ENCODE peak calls at places on chromosomes 11 and 22, in six cellular contexts. One of them, this sample, is unnamed.

GRCh38 chr11:14119357-14119756 is 156.8 kb downstream of the SPON1 start:
- DNase-seq in IMR-90: no peak
- DNase-seq in H1: no peak
- DNase-seq in neuronal stem cell: no peak
- DNase-seq in mesendoderm: no peak
- DNase-seq in trophoblast cell: no peak
- DNase-seq in this sample: no peak

GRCh38 chr11:96827164-96827563 is 437.4 kb downstream of the JRKL start:
- DNase-seq in trophoblast cell: no peak
- DNase-seq in H1: no peak
- DNase-seq in IMR-90: peak; percentile 0
- DNase-seq in mesendoderm: peak; percentile 61
- DNase-seq in neuronal stem cell: peak; percentile 11
- DNase-seq in this sample: peak; percentile 53

GRCh38 chr11:119839504-119840133 is 110.6 kb upstream of the NECTIN1 start:
- DNase-seq in H1: no peak
- DNase-seq in mesendoderm: no peak
- DNase-seq in neuronal stem cell: no peak
- DNase-seq in IMR-90: no peak
- DNase-seq in trophoblast cell: no peak
- DNase-seq in this sample: no peak

GRCh38 chr11:131290111-131290510 is 80.3 kb upstream of the NTM start:
- DNase-seq in neuronal stem cell: no peak
- DNase-seq in H1: no peak
- DNase-seq in IMR-90: no peak
- DNase-seq in trophoblast cell: no peak
- DNase-seq in mesendoderm: peak; percentile 33
- DNase-seq in this sample: no peak

GRCh38 chr22:23786261-23786710 is 480 bp upstream of the SMARCB1 start:
- DNase-seq in trophoblast cell: no peak
- DNase-seq in neuronal stem cell: no peak
- DNase-seq in mesendoderm: no peak
- DNase-seq in IMR-90: no peak
- DNase-seq in H1: peak; percentile 57
- DNase-seq in this sample: no peak

GRCh38 chr22:38572065-38572464 is 2.1 kb upstream of the DMC1 start:
- DNase-seq in mesendoderm: peak; percentile 36
- DNase-seq in trophoblast cell: peak; percentile 32
- DNase-seq in neuronal stem cell: peak; percentile 17
- DNase-seq in IMR-90: peak; percentile 62
- DNase-seq in H1: peak; percentile 41
- DNase-seq in this sample: peak; percentile 57

GRCh38 chr11:82899191-82899820 is 924 bp downstream of the PRCP start:
- DNase-seq in H1: no peak
- DNase-seq in neuronal stem cell: no peak
- DNase-seq in IMR-90: no peak
- DNase-seq in trophoblast cell: no peak
- DNase-seq in mesendoderm: peak; percentile 28
- DNase-seq in this sample: peak; percentile 18

GRCh38 chr11:66818231-66818955 is 24.8 kb upstream of the RCE1 start:
- DNase-seq in trophoblast cell: no peak
- DNase-seq in mesendoderm: no peak
- DNase-seq in H1: no peak
- DNase-seq in IMR-90: peak; percentile 12
- DNase-seq in neuronal stem cell: no peak
- DNase-seq in this sample: no peak

GRCh38 chr11:132941024-132941646 is 591.2 kb downstream of the OPCML start:
- DNase-seq in neuronal stem cell: peak; percentile 23
- DNase-seq in H1: no peak
- DNase-seq in trophoblast cell: no peak
- DNase-seq in mesendoderm: peak; percentile 35
- DNase-seq in IMR-90: peak; percentile 43
- DNase-seq in this sample: peak; percentile 39

GRCh38 chr22:39475902-39476301 is 19.1 kb downstream of the MGAT3 start:
- DNase-seq in IMR-90: no peak
- DNase-seq in mesendoderm: no peak
- DNase-seq in H1: no peak
- DNase-seq in neuronal stem cell: no peak
- DNase-seq in trophoblast cell: peak; percentile 70
- DNase-seq in this sample: no peak

GRCh38 chr22:23289851-23290724 is 109.8 kb downstream of the BCR start:
- DNase-seq in neuronal stem cell: peak; percentile 64
- DNase-seq in mesendoderm: peak; percentile 68
- DNase-seq in H1: peak; percentile 91
- DNase-seq in IMR-90: peak; percentile 62
- DNase-seq in trophoblast cell: peak; percentile 32
- DNase-seq in this sample: peak; percentile 70

GRCh38 chr11:65488273-65489058 is 10.4 kb upstream of the MALAT1 start:
- DNase-seq in H1: no peak
- DNase-seq in mesendoderm: peak; percentile 75
- DNase-seq in IMR-90: peak; percentile 71
- DNase-seq in neuronal stem cell: no peak
- DNase-seq in trophoblast cell: no peak
- DNase-seq in this sample: peak; percentile 80

GRCh38 chr11:65489061-65489705 is 9.7 kb upstream of the MALAT1 start:
- DNase-seq in IMR-90: peak; percentile 90
- DNase-seq in H1: peak; percentile 75
- DNase-seq in neuronal stem cell: peak; percentile 88
- DNase-seq in mesendoderm: peak; percentile 99
- DNase-seq in trophoblast cell: peak; percentile 100
- DNase-seq in this sample: peak; percentile 98

GRCh38 chr11:65491614-65492386 is 7.0 kb upstream of the MALAT1 start:
- DNase-seq in trophoblast cell: peak; percentile 84
- DNase-seq in mesendoderm: peak; percentile 93
- DNase-seq in neuronal stem cell: no peak
- DNase-seq in H1: peak; percentile 64
- DNase-seq in IMR-90: peak; percentile 98
- DNase-seq in this sample: peak; percentile 98

GRCh38 chr11:65491163-65491465 is 7.7 kb upstream of the MALAT1 start:
- DNase-seq in neuronal stem cell: no peak
- DNase-seq in mesendoderm: no peak
- DNase-seq in H1: no peak
- DNase-seq in IMR-90: no peak
- DNase-seq in trophoblast cell: no peak
- DNase-seq in this sample: peak; percentile 43

DNA sequence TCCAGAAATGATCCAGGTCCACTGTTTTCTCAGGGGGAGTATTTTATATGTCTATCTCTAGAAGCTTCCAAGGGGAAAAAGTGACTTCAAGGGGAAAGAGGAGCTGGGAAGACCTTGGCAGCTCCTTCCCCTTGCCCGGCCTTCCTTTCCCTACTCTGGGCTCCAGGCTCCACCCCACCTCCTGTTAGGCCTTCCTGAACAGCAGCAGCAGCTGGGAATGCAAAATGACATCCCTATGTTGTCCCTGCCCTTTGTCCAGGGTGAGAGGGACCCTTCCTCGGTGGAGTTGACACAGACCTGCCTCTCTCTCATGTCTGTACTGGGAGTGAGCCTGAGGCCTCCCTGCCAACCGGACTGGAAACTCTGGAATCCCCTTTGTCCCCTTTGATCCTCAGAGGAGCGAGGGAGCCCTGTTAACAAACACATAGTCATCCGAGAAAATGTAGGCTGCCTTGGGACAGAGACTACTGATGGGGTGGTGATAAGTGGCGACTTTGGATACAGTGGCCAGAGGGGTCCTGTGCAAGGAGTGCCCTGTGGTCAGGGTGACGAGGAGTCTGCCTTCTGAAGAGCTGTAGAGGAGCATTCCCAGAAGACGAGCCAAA is 9.0 kb upstream of the MALAT1 start:
- DNase-seq in H1: no peak
- DNase-seq in IMR-90: no peak
- DNase-seq in mesendoderm: peak; percentile 71
- DNase-seq in neuronal stem cell: no peak
- DNase-seq in trophoblast cell: peak; percentile 90
- DNase-seq in this sample: no peak
- H3K4ac ChIP-seq in H1: peak overlapping the region; percentile 55
- H3K4ac ChIP-seq in IMR-90: peak overlapping the region; percentile 98
- H3K4ac ChIP-seq in mesendoderm: peak overlapping the region; percentile 39
- H3K4ac ChIP-seq in neuronal stem cell: no peak overlapping the region
- H3K4ac ChIP-seq in trophoblast cell: peak overlapping the region; percentile 42
- H3K4ac ChIP-seq in this sample: peak overlapping the region; percentile 96

GRCh38 chr22:17260950-17261349 is 41.7 kb upstream of the ADA2 start:
- DNase-seq in IMR-90: no peak
- DNase-seq in H1: no peak
- DNase-seq in trophoblast cell: no peak
- DNase-seq in mesendoderm: peak; percentile 89
- DNase-seq in neuronal stem cell: no peak
- DNase-seq in this sample: no peak

GRCh38 chr22:17264321-17265052 is 45.3 kb upstream of the ADA2 start:
- DNase-seq in H1: peak; percentile 72
- DNase-seq in IMR-90: peak; percentile 30
- DNase-seq in trophoblast cell: no peak
- DNase-seq in neuronal stem cell: no peak
- DNase-seq in mesendoderm: peak; percentile 96
- DNase-seq in this sample: peak; percentile 40

GRCh38 chr22:17265649-17266248 is 46.5 kb upstream of the ADA2 start:
- DNase-seq in neuronal stem cell: no peak
- DNase-seq in H1: no peak
- DNase-seq in trophoblast cell: no peak
- DNase-seq in mesendoderm: no peak
- DNase-seq in IMR-90: no peak
- DNase-seq in this sample: no peak

GRCh38 chr22:17260291-17260690 is 41.1 kb upstream of the ADA2 start:
- DNase-seq in IMR-90: no peak
- DNase-seq in mesendoderm: no peak
- DNase-seq in trophoblast cell: no peak
- DNase-seq in neuronal stem cell: no peak
- DNase-seq in H1: no peak
- DNase-seq in this sample: no peak

GRCh38 chr22:17262976-17263375 is 43.7 kb upstream of the ADA2 start:
- DNase-seq in trophoblast cell: no peak
- DNase-seq in IMR-90: no peak
- DNase-seq in mesendoderm: no peak
- DNase-seq in H1: no peak
- DNase-seq in neuronal stem cell: no peak
- DNase-seq in this sample: no peak
- H2BK5ac ChIP-seq in trophoblast cell: no peak overlapping the region
- H2BK5ac ChIP-seq in IMR-90: no peak overlapping the region
- H2BK5ac ChIP-seq in mesendoderm: no peak overlapping the region
- H2BK5ac ChIP-seq in H1: peak overlapping the region; percentile 93
- H2BK5ac ChIP-seq in neuronal stem cell: no peak overlapping the region
- H2BK5ac ChIP-seq in this sample: no peak overlapping the region

DNA sequence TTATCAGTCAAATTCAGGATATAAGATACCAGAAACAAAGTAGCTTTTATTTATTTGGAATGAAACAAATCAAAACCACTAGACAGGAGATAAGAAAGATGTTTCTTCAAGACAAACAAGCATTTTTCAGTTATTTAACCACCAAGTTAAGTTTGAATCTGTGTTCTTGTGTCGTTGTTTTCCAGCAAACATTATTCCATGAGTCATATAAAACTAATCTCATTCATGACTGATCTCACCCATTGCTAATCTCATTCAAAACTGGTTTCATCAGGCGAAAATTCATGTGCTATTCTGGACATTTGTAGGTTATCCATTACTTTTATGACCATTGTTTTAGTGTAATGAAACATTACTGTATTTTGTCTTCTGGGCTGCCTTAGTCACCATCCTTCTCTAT is 221.7 kb downstream of the DDX10 start:
- DNase-seq in neuronal stem cell: no peak
- DNase-seq in mesendoderm: no peak
- DNase-seq in H1: no peak
- DNase-seq in trophoblast cell: no peak
- DNase-seq in IMR-90: peak; percentile 45
- DNase-seq in this sample: peak; percentile 30
- H3K4me3 ChIP-seq in neuronal stem cell: no peak overlapping the region
- H3K4me3 ChIP-seq in mesendoderm: no peak overlapping the region
- H3K4me3 ChIP-seq in H1: no peak overlapping the region
- H3K4me3 ChIP-seq in trophoblast cell: no peak overlapping the region
- H3K4me3 ChIP-seq in IMR-90: no peak overlapping the region
- H3K4me3 ChIP-seq in this sample: no peak overlapping the region

GRCh38 chr11:47175746-47176327 is 842 bp downstream of the ARFGAP2 start:
- DNase-seq in mesendoderm: no peak
- DNase-seq in H1: no peak
- DNase-seq in trophoblast cell: peak; percentile 71
- DNase-seq in neuronal stem cell: no peak
- DNase-seq in IMR-90: no peak
- DNase-seq in this sample: no peak
- H3K4ac ChIP-seq in mesendoderm: peak overlapping the region; percentile 74
- H3K4ac ChIP-seq in H1: peak overlapping the region; percentile 0
- H3K4ac ChIP-seq in trophoblast cell: peak overlapping the region; percentile 100
- H3K4ac ChIP-seq in neuronal stem cell: no peak overlapping the region
- H3K4ac ChIP-seq in IMR-90: peak overlapping the region; percentile 98
- H3K4ac ChIP-seq in this sample: peak overlapping the region; percentile 94

DNA sequence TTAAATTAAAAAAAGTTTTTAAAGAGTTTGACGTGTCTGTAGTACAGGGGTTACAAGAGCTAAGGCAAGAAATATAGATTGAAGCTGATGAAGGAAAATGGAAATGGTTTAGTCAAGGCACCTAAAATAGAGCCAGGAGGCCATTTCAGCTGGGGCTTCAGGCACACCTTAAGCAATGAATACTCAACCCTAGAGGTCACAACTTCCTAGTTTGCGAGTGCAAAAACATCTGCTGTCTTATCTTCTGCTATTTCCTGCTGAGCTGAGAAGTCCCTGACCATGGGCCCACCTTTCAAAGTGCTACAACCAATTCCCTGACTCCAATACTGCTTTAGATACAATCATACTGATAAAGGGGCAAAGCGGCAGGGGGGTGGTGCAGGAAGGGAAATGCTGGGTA is 87.4 kb downstream of the DLG2 start:
- DNase-seq in IMR-90: no peak
- DNase-seq in trophoblast cell: no peak
- DNase-seq in mesendoderm: peak; percentile 92
- DNase-seq in H1: no peak
- DNase-seq in neuronal stem cell: no peak
- DNase-seq in this sample: no peak
- H2BK5ac ChIP-seq in IMR-90: no peak overlapping the region
- H2BK5ac ChIP-seq in trophoblast cell: no peak overlapping the region
- H2BK5ac ChIP-seq in mesendoderm: no peak overlapping the region
- H2BK5ac ChIP-seq in H1: peak overlapping the region; percentile 77
- H2BK5ac ChIP-seq in neuronal stem cell: no peak overlapping the region
- H2BK5ac ChIP-seq in this sample: no peak overlapping the region